ENCODE peak calls at places on chromosomes 11 and 22, in five cellular contexts. P is HepG2, R is psoas muscle, X is coronary artery, G is pancreas. F is an unnamed sample.

GRCh38 chr11:123206671-123207421 is 11.8 kb upstream of the CLMP start:
- DNase-seq in X (no peak), R (no peak), P (no peak), G (no peak), F (no peak)

GRCh38 chr11:72752088-72752914 is at the start of gene ARAP1:
- DNase-seq in X (peak; percentile 88), R (peak; percentile 87), P (peak; percentile 68), G (peak; percentile 71), F (no peak)

GRCh38 chr22:45226681-45227186 is 14.0 kb downstream of the KIAA0930 start:
- DNase-seq in P (no peak), X (no peak), G (no peak), R (peak; percentile 58), F (no peak)

GRCh38 chr11:129143335-129143734 is 48.8 kb downstream of the ARHGAP32 start:
- DNase-seq in G (peak; percentile 52), X (peak; percentile 90), P (peak; percentile 97), R (peak; percentile 83), F (peak; percentile 99)

GRCh38 chr11:86873573-86874083 is 73.3 kb downstream of the PRSS23 start:
- DNase-seq in R (no peak), P (no peak), G (no peak), X (no peak), F (no peak)

GRCh38 chr11:2579315-2580060 is 120.3 kb downstream of the KCNQ1OT1 start:
- DNase-seq in R (peak; percentile 48), X (peak; percentile 63), G (no peak), P (no peak), F (no peak)

GRCh38 chr11:121067453-121067852 is 33.6 kb upstream of the TECTA start:
- DNase-seq in P (peak; percentile 97), X (no peak), R (no peak), G (no peak), F (no peak)

GRCh38 chr11:73528877-73529530 is 68.9 kb downstream of the FAM168A start:
- DNase-seq in P (no peak), G (peak; percentile 10), X (no peak), R (no peak), F (no peak)

GRCh38 chr11:69874178-69874983 is 55.2 kb upstream of the FGF3 start:
- DNase-seq in G (no peak), X (peak; percentile 66), P (no peak), R (no peak), F (no peak)

GRCh38 chr11:93131709-93132108 is 66.1 kb downstream of the SLC36A4 start:
- DNase-seq in R (no peak), X (no peak), G (no peak), P (peak; percentile 10), F (no peak)

GRCh38 chr22:49229483-49230193 is 598.0 kb downstream of the BRD1 start:
- DNase-seq in G (no peak), P (no peak), R (no peak), X (peak; percentile 49), F (no peak)

GRCh38 chr11:100684101-100685065 is 2.7 kb upstream of the ARHGAP42 start:
- DNase-seq in G (no peak), P (peak; percentile 21), X (no peak), R (no peak), F (peak; percentile 45)

GRCh38 chr11:34640050-34640971 is 19.4 kb downstream of the EHF start:
- DNase-seq in R (no peak), X (no peak), G (peak; percentile 84), P (peak; percentile 94), F (no peak)

GRCh38 chr22:25829808-25830777 is 88.1 kb downstream of the MYO18B start:
- DNase-seq in G (peak; percentile 20), X (no peak), P (peak; percentile 53), R (peak; percentile 56), F (no peak)

GRCh38 chr11:17479284-17480214 is 2.9 kb upstream of the ABCC8 start:
- DNase-seq in P (no peak), X (no peak), R (no peak), G (peak; percentile 60), F (no peak)

GRCh38 chr11:93737904-93738612 is 3.2 kb downstream of the TAF1D start:
- DNase-seq in G (no peak), P (no peak), R (no peak), X (no peak), F (no peak)

GRCh38 chr22:45503816-45504702 is 1.4 kb downstream of the FBLN1 start:
- DNase-seq in G (no peak), R (no peak), P (no peak), X (no peak), F (no peak)

GRCh38 chr22:39316440-39317083 is 2.9 kb downstream of the RPL3 start:
- DNase-seq in P (peak; percentile 88), G (peak; percentile 85), X (no peak), R (peak; percentile 86), F (peak; percentile 83)

GRCh38 chr22:39317756-39318506 is 1.5 kb downstream of the RPL3 start:
- DNase-seq in P (no peak), R (no peak), G (peak; percentile 48), X (no peak), F (no peak)

GRCh38 chr22:39317084-39317755 is 2.2 kb downstream of the RPL3 start:
- DNase-seq in P (no peak), R (no peak), G (peak; percentile 54), X (no peak), F (no peak)

GRCh38 chr22:39318507-39319283 is 728 bp downstream of the RPL3 start:
- DNase-seq in P (no peak), R (peak; percentile 63), X (no peak), G (no peak), F (no peak)

DNA sequence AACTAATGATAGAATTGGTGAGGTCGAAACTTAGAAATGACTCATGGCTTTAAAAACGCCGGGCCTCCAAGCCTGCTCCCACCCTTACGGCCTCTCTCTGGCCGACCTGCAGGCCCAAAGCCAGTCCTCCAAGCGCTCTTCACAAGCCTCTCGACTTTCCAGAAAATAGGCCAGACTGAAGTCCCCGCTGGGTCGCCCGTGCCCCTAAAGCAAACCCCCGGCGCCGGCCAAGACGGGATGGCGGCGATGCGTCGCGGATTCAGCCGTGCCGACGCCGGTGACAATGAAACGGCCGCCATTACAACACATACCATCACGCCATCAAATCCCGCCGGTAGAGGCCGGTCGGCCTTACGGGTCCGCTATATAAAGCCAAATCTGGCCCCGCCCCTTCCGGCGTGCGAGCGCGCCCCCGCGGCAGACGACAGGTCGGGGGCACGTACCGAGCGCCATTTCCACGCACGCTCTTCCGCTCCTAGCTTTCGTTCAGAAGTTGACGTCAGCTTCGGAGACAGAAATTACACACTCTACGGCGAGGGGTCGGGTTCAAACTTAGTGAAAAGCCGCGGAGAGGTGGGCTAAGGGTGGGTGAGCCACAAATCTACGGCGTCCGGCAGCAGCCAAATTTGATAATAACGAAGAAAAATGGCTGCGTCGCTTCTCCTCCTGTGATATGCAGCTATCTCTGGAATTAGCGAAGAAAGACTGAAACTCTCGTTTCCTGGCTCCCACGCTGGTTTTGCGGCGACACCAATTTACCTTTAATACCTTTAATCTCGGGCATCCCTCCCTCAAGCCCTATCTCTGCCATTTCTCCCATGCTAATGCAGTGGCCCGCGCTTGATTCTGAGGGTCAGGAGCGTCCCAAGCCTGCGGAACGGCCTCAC is at the start of gene RPL3:
- DNase-seq in P (peak; percentile 98), G (peak; percentile 97), R (peak; percentile 99), X (peak; percentile 98), F (peak; percentile 95)
- TF ChIP-seq CTCF in P (peak; percentile 42), G (no peak), R (peak; percentile 24), X (no peak), F (no peak)

GRCh38 chr11:65389294-65389980 is 3.0 kb downstream of the FRMD8 start:
- DNase-seq in P (no peak), R (no peak), G (no peak), X (no peak), F (no peak)
- H3K4me3 ChIP-seq in P (no peak overlapping the region), R (peak overlapping the region; percentile 76), G (no peak overlapping the region), X (peak overlapping the region; percentile 62), F (no peak overlapping the region)

GRCh38 chr22:19645391-19645790 is 68.9 kb upstream of the SEPTIN5 start:
- DNase-seq in R (no peak), X (peak; percentile 2), P (no peak), G (no peak), F (no peak)
- TF ChIP-seq CTCF in R (no peak), X (no peak), P (no peak), G (no peak), F (no peak)

GRCh38 chr22:39494471-39495120 is 7.5 kb upstream of the MIEF1 start:
- DNase-seq in X (no peak), P (no peak), R (no peak), G (no peak), F (no peak)

GRCh38 chr22:39498368-39498767 is 3.7 kb upstream of the MIEF1 start:
- DNase-seq in G (no peak), R (no peak), X (no peak), P (no peak), F (no peak)

GRCh38 chr22:39493759-39494158 is 8.3 kb upstream of the MIEF1 start:
- DNase-seq in G (no peak), X (no peak), P (no peak), R (no peak), F (no peak)

GRCh38 chr22:39498802-39499201 is 3.3 kb upstream of the MIEF1 start:
- DNase-seq in P (peak; percentile 63), X (no peak), G (no peak), R (no peak), F (no peak)

GRCh38 chr22:39496131-39496838 is 5.8 kb upstream of the MIEF1 start:
- DNase-seq in G (peak; percentile 76), P (peak; percentile 74), R (peak; percentile 82), X (no peak), F (no peak)
- H3K4me3 ChIP-seq in G (no peak overlapping the region), P (no peak overlapping the region), R (no peak overlapping the region), X (no peak overlapping the region), F (no peak overlapping the region)

GRCh38 chr22:39622881-39623367 is 52.4 kb downstream of the CACNA1I start:
- DNase-seq in R (peak; percentile 86), P (peak; percentile 16), G (peak; percentile 40), X (no peak), F (no peak)
- TF ChIP-seq CTCF in R (peak; percentile 66), P (peak; percentile 85), G (peak; percentile 40), X (no peak), F (peak; percentile 70)

F was measured in retinal pigment epithelial cell.